ENCODE peak calls at places on chromosomes 1 and 21, in four cellular contexts. S is fibroblast of the aortic adventitia, N is coronary artery, C is GM13977. A is an unnamed sample.

GRCh38 chr1:157154940-157155514 is 16.8 kb upstream of the ETV3 start:
- DNase-seq in S (peak; percentile 57), N (no peak), C (no peak), A (no peak)

GRCh38 chr1:99766378-99766800 is at the start of gene FRRS1:
- DNase-seq in N (no peak), C (peak; percentile 73), S (peak; percentile 82), A (peak; percentile 64)

GRCh38 chr1:42576935-42577334 is 81.3 kb upstream of the PPIH start:
- DNase-seq in C (no peak), N (no peak), S (no peak), A (no peak)

GRCh38 chr1:63322248-63322943 is at the start of gene FOXD3:
- DNase-seq in C (peak; percentile 68), N (no peak), S (peak; percentile 35), A (peak; percentile 58)

GRCh38 chr1:36885537-36886441 is 148.5 kb downstream of the GRIK3 start:
- DNase-seq in N (no peak), C (no peak), S (no peak), A (no peak)

GRCh38 chr1:109185357-109185756 is 28.4 kb upstream of the SARS1 start:
- DNase-seq in N (no peak), S (no peak), C (no peak), A (no peak)

GRCh38 chr21:45070970-45071369 is 3.4 kb upstream of the ADARB1 start:
- DNase-seq in S (no peak), C (no peak), N (no peak), A (no peak)

GRCh38 chr1:214451591-214451990 is 99.8 kb downstream of the PTPN14 start:
- DNase-seq in N (no peak), C (no peak), S (peak; percentile 66), A (no peak)

GRCh38 chr1:180229483-180230415 is at the start of gene LHX4:
- DNase-seq in N (no peak), C (peak; percentile 86), S (no peak), A (peak; percentile 89)

GRCh38 chr1:181369416-181369815 is 113.9 kb upstream of the CACNA1E start:
- DNase-seq in S (no peak), N (no peak), C (no peak), A (no peak)

GRCh38 chr1:40133122-40133665 is 28.0 kb upstream of the RLF start:
- DNase-seq in N (no peak), S (no peak), C (no peak), A (no peak)

GRCh38 chr1:59046730-59047157 is 250.2 kb upstream of the FGGY start:
- DNase-seq in S (peak; percentile 48), N (no peak), C (peak; percentile 75), A (peak; percentile 70)

GRCh38 chr1:37471345-37472231 is 2.8 kb upstream of the ZC3H12A start:
- DNase-seq in N (peak; percentile 95), S (peak; percentile 88), C (no peak), A (no peak)

GRCh38 chr1:6779089-6779805 is 6.0 kb upstream of the CAMTA1 start:
- DNase-seq in C (peak; percentile 63), S (no peak), N (no peak), A (no peak)

GRCh38 chr1:156677616-156678596 is 699 bp upstream of the NES start:
- DNase-seq in C (peak; percentile 72), N (no peak), S (peak; percentile 92), A (peak; percentile 63)

GRCh38 chr1:178120088-178120487 is 26.2 kb downstream of the RASAL2 start:
- DNase-seq in S (no peak), C (no peak), N (no peak), A (no peak)

GRCh38 chr1:110460253-110461220 is 9.6 kb downstream of the PROK1 start:
- DNase-seq in N (no peak), C (peak; percentile 84), S (peak; percentile 87), A (peak; percentile 88)

GRCh38 chr1:11898831-11899467 is 27.3 kb downstream of the KIAA2013 start:
- DNase-seq in N (no peak), S (no peak), C (no peak), A (no peak)

GRCh38 chr1:100077525-100077924 is 55.2 kb downstream of the SASS6 start:
- DNase-seq in N (no peak), S (peak; percentile 16), C (peak; percentile 25), A (no peak)

GRCh38 chr1:147167361-147167760 is 4.9 kb downstream of the PRKAB2 start:
- DNase-seq in C (no peak), N (no peak), S (peak; percentile 94), A (no peak)

GRCh38 chr1:21655748-21656147 is 13.4 kb downstream of the RAP1GAP start:
- DNase-seq in C (no peak), S (no peak), N (no peak), A (no peak)

GRCh38 chr1:29393451-29393826 is 157.1 kb downstream of the PTPRU start:
- DNase-seq in S (no peak), N (peak; percentile 62), C (no peak), A (no peak)

GRCh38 chr1:22874785-22875184 is 97.9 kb downstream of the LACTBL1 start:
- DNase-seq in S (no peak), N (no peak), C (no peak), A (no peak)

GRCh38 chr1:165696625-165697100 is 1.7 kb downstream of the ALDH9A1 start:
- DNase-seq in N (no peak), S (peak; percentile 99), C (no peak), A (no peak)

GRCh38 chr1:170548497-170548896 is 16.5 kb downstream of the GORAB start:
- DNase-seq in S (no peak), N (no peak), C (no peak), A (no peak)

GRCh38 chr1:217896490-217896889 is 265.3 kb downstream of the SPATA17 start:
- DNase-seq in N (no peak), S (peak; percentile 67), C (no peak), A (no peak)

GRCh38 chr21:43733529-43734071 is 14.7 kb downstream of the PDXK start:
- DNase-seq in S (peak; percentile 52), N (no peak), C (no peak), A (no peak)

GRCh38 chr1:21355956-21356355 is 65.7 kb upstream of the ECE1 start:
- DNase-seq in N (no peak), C (no peak), S (no peak), A (no peak)

DNA sequence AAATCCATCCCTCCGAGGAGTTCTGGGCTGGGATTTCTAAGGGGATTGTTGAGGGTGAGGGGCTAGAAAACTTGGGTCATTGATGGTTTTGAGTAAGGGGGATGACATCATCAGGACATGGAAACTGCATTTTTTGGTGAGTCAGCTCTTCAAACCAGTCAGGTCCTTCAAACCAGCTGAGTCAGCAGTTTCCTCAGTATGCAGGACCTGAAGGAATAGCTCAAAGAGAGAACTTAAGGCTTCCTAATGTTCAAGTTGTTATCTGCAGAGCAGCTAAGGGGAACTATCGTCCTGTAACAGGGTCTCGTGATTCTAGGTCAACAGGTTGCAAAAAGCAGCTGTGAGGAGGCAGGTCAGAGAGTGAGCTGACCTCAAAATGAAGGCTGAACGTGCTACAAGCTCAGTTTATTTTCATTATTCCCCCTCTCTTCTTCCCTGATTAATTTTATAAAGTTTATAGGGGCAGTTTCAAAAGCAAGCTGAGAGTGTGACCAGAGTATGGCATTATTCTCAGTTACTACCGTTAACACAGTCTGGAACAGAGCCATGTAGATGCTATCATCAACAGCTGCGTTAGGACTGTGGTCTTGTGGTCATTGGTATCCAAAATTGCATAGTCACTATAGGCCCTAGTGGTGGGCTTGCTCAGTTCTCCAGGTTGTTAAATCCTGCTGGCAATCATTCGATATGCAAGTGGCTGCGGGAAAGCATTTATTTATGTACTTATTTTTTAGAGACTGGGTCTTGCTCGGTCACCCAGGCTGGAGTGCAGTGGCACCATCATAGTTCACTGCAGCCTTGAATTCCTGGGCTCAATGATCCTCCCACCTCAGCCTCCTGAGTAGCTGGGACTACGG is 10.7 kb upstream of the SDC3 start:
- DNase-seq in N (peak; percentile 57), S (peak; percentile 58), C (no peak), A (no peak)
- TF ChIP-seq CTCF in N (no peak), S (no peak), C (no peak), A (no peak)

GRCh38 chr1:91244737-91245136 is 159.9 kb downstream of the HFM1 start:
- DNase-seq in C (no peak), S (no peak), N (no peak), A (no peak)
- TF ChIP-seq CTCF in C (no peak), S (peak; percentile 33), N (no peak), A (peak; percentile 8)

GRCh38 chr1:24968941-24969585 is 39.0 kb upstream of the RUNX3 start:
- DNase-seq in N (no peak), S (no peak), C (no peak), A (no peak)
- TF ChIP-seq CTCF in N (no peak), S (no peak), C (no peak), A (no peak)

DNA sequence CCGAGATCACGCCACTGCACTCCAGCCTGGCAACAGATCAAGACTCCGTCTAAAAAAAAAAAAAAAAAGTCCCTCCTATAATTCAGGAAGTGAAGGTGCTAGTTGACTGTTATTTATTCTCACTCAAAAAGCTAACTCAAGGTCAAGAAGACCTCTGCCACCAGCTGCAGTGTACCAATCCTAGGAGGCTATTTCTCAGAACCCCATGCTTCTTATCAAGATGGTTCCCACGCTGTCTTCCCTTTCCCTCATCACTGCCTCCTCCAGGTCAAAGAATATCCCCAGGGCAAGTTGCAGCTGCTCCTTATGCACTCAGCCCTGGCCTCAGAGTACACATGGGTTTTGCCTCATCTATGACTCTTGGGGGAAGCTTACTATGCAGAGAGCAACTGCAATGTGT is 53.6 kb downstream of the RERE start:
- DNase-seq in C (peak; percentile 42), N (no peak), S (no peak), A (peak; percentile 18)
- TF ChIP-seq CTCF in C (peak; percentile 38), N (no peak), S (no peak), A (no peak)

DNA sequence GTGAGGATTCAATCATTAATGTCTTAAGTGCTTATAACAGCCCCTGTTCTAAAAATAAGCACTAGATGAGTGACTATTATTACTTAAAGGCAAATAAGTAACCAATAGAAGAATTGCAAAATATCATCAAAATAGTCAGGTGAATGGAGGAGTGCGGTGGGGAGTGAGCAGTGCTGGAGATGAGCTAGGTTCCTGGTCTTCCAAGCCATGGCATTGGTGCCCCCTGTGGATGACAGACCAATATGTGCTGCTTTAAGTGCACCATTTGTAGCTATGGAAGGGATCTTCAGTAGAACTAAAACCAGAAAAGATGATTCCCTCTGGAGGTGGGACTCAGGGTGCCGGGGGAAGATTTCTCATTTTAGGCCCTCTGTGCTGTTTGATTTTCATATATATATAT is 46.1 kb upstream of the SLC30A1 start:
- DNase-seq in C (no peak), N (no peak), S (peak; percentile 70), A (peak; percentile 55)
- TF ChIP-seq CTCF in C (peak; percentile 30), N (no peak), S (peak; percentile 52), A (peak; percentile 32)

GRCh38 chr21:34511787-34512451 is at the start of gene KCNE1:
- DNase-seq in C (no peak), N (no peak), S (no peak), A (no peak)

GRCh38 chr21:34511154-34511553 is 856 bp downstream of the KCNE1 start:
- DNase-seq in N (no peak), C (no peak), S (peak; percentile 40), A (no peak)

GRCh38 chr21:34510148-34511142 is 1.6 kb downstream of the KCNE1 start:
- DNase-seq in C (peak; percentile 76), N (peak; percentile 83), S (peak; percentile 69), A (peak; percentile 37)

GRCh38 chr21:34513109-34513675 is 1.2 kb upstream of the KCNE1 start:
- DNase-seq in S (no peak), N (no peak), C (no peak), A (no peak)

GRCh38 chr21:34509151-34509550 is 2.9 kb downstream of the KCNE1 start:
- DNase-seq in C (no peak), S (no peak), N (no peak), A (no peak)
- TF ChIP-seq CTCF in C (peak; percentile 55), S (no peak), N (no peak), A (no peak)

A was measured in B cell.